ENCODE peak calls at places on chromosomes 11 and 22, in four cellular contexts. S is neuronal stem cell, I is SK-N-SH, F is DND-41. N is an unnamed sample.

GRCh38 chr22:25490869-25491268 is 73.6 kb upstream of the GRK3 start:
- DNase-seq in S (no peak), F (no peak), I (no peak), N (no peak)

GRCh38 chr22:36641902-36642640 is 61.5 kb downstream of the CACNG2 start:
- DNase-seq in I (no peak), F (no peak), S (no peak), N (no peak)

GRCh38 chr11:63536669-63537292 is at the start of gene PLAAT4:
- DNase-seq in I (no peak), F (peak; percentile 64), S (no peak), N (no peak)

GRCh38 chr22:32723632-32724031 is 77.9 kb upstream of the TIMP3 start:
- DNase-seq in S (no peak), I (no peak), F (peak; percentile 90), N (peak; percentile 13)

GRCh38 chr11:61698173-61698965 is 18.2 kb downstream of the DAGLA start:
- DNase-seq in S (no peak), F (peak; percentile 49), I (no peak), N (no peak)

GRCh38 chr11:46272816-46273427 is 4.5 kb upstream of the CREB3L1 start:
- DNase-seq in F (peak; percentile 40), I (no peak), S (no peak), N (no peak)

GRCh38 chr11:31106326-31106725 is 263.2 kb downstream of the DCDC1 start:
- DNase-seq in S (no peak), F (no peak), I (no peak), N (no peak)

GRCh38 chr11:10385696-10386095 is 69.4 kb upstream of the AMPD3 start:
- DNase-seq in I (no peak), S (no peak), F (no peak), N (no peak)

GRCh38 chr11:57387284-57388030 is 3.0 kb downstream of the PRG2 start:
- DNase-seq in F (no peak), S (no peak), I (no peak), N (no peak)

GRCh38 chr22:35686298-35686697 is 31.4 kb upstream of the APOL5 start:
- DNase-seq in I (no peak), S (no peak), F (no peak), N (no peak)

GRCh38 chr11:48082771-48083170 is 102.4 kb downstream of the PTPRJ start:
- DNase-seq in S (no peak), F (no peak), I (no peak), N (no peak)

GRCh38 chr11:48080301-48080861 is 100.0 kb downstream of the PTPRJ start:
- DNase-seq in I (no peak), S (no peak), F (no peak), N (no peak)

GRCh38 chr11:48083427-48083826 is 103.1 kb downstream of the PTPRJ start:
- DNase-seq in I (no peak), S (no peak), F (no peak), N (no peak)

GRCh38 chr11:48079602-48080001 is 99.2 kb downstream of the PTPRJ start:
- DNase-seq in F (no peak), I (no peak), S (no peak), N (no peak)

GRCh38 chr11:48081151-48082010 is 101.0 kb downstream of the PTPRJ start:
- DNase-seq in F (no peak), S (no peak), I (no peak), N (peak; percentile 4)
- H3K27ac ChIP-seq in F (no peak overlapping the region), S (no peak overlapping the region), I (peak overlapping the region; percentile 78), N (no peak overlapping the region)

DNA sequence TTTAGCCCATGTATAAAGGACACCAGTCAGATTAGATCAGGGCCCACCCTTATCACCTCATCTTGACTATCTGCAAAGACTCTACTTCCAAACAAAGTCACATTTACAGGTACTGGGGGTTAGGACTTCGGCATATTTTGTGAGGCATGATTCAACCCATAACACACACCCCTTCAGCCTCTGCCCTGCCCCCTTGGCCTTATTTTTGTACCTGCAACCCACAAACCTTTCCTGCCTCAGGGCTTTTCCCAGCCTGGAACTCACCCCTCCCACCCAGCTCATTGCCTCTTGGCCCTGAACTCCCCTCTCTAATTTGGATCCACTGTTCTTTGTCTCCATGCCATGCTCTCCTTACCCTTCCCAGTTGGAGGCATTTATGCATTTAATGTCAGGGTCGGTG is 1116.9 kb downstream of the TBC1D22A start:
- DNase-seq in F (no peak), I (no peak), S (no peak), N (no peak)
- H3K9me3 ChIP-seq in F (no peaks in the 10 kb centered on the region), I (no peaks in the 10 kb centered on the region), S (no peaks in the 10 kb centered on the region), N (no peaks in the 10 kb centered on the region)

GRCh38 chr11:111731839-111732238 is 34.4 kb downstream of the PPP2R1B start:
- DNase-seq in F (no peak), S (no peak), I (no peak), N (no peak)

GRCh38 chr11:111730871-111731591 is 35.2 kb downstream of the PPP2R1B start:
- DNase-seq in I (peak; percentile 49), S (no peak), F (no peak), N (no peak)

GRCh38 chr11:111727431-111727830 is 38.8 kb downstream of the PPP2R1B start:
- DNase-seq in S (no peak), I (no peak), F (no peak), N (no peak)

GRCh38 chr11:111730031-111730430 is 36.2 kb downstream of the PPP2R1B start:
- DNase-seq in S (no peak), I (no peak), F (no peak), N (no peak)

GRCh38 chr11:111729441-111729840 is 36.7 kb downstream of the PPP2R1B start:
- DNase-seq in F (no peak), S (no peak), I (no peak), N (no peak)
- H3K27ac ChIP-seq in F (no peak overlapping the region), S (no peak overlapping the region), I (no peak overlapping the region), N (no peak overlapping the region)

DNA sequence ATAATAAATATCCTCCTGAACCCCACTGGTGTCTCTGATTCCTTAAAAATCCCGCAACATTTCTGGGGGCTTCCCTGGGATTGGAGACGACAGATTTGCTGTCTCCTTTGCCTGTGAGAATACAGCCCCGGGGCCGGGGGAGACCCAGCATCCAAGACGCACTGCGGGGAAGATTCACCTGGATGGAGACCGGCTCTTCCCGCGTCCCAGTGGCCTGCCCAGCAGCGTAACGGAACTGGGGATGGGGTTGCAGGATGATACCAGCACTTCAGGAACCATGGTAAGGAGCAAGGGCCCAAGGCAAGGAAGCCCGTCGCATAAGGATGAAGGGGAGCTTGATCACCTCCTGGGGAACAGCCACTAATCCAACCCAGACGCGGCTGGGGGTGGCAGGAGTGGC is 53.3 kb upstream of the OR4C15 start:
- DNase-seq in I (no peak), S (no peak), F (no peak), N (no peak)
- H3K9me3 ChIP-seq in I (no peaks in the 10 kb centered on the region), S (peaks cover 13% of the 10 kb centered on the region), F (peaks cover 12% of the 10 kb centered on the region), N (peaks cover 29% of the 10 kb centered on the region)

DNA sequence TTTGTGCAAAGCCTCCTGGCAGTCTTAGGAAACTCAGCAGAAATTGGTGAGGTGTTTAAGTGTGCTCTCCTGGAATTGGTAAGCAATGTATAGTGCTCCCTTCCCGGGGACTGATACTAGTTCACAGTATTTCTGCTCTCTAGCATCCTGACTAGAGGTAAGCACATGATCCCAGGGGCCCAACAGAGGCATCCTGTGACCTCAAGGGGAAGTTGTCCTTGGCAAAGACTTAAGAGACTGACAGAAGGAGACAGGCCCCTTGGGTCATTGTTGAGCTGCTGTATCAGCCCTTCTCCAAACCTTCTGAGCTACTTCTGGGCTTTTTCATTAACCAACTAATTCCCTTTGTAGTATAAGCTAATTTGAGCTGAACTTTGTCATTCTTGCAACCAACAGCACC is 4.4 kb upstream of the TBC1D22A start:
- DNase-seq in F (no peak), I (no peak), S (no peak), N (no peak)
- H3K27ac ChIP-seq in F (no peak overlapping the region), I (no peak overlapping the region), S (no peak overlapping the region), N (no peak overlapping the region)

GRCh38 chr22:40856513-40857308 is at the start of the genes ST13 and XPNPEP3:
- DNase-seq in I (peak; percentile 87), F (peak; percentile 98), S (peak; percentile 97), N (peak; percentile 94)

GRCh38 chr22:40855960-40856512 is 403 bp downstream of the ST13 start:
- DNase-seq in F (no peak), S (peak; percentile 53), I (peak; percentile 46), N (peak; percentile 2)

GRCh38 chr22:40853961-40854360 is 2.5 kb downstream of the ST13 start:
- DNase-seq in I (peak; percentile 0), S (no peak), F (no peak), N (no peak)

GRCh38 chr22:40853330-40853729 is 3.1 kb downstream of the ST13 start:
- DNase-seq in I (no peak), F (no peak), S (no peak), N (no peak)

GRCh38 chr22:40855104-40855959 is 1.1 kb downstream of the ST13 start:
- DNase-seq in F (no peak), S (no peak), I (no peak), N (no peak)
- H3K9me3 ChIP-seq in F (no peaks in the 10 kb centered on the region), S (no peaks in the 10 kb centered on the region), I (no peaks in the 10 kb centered on the region), N (no peaks in the 10 kb centered on the region)

DNA sequence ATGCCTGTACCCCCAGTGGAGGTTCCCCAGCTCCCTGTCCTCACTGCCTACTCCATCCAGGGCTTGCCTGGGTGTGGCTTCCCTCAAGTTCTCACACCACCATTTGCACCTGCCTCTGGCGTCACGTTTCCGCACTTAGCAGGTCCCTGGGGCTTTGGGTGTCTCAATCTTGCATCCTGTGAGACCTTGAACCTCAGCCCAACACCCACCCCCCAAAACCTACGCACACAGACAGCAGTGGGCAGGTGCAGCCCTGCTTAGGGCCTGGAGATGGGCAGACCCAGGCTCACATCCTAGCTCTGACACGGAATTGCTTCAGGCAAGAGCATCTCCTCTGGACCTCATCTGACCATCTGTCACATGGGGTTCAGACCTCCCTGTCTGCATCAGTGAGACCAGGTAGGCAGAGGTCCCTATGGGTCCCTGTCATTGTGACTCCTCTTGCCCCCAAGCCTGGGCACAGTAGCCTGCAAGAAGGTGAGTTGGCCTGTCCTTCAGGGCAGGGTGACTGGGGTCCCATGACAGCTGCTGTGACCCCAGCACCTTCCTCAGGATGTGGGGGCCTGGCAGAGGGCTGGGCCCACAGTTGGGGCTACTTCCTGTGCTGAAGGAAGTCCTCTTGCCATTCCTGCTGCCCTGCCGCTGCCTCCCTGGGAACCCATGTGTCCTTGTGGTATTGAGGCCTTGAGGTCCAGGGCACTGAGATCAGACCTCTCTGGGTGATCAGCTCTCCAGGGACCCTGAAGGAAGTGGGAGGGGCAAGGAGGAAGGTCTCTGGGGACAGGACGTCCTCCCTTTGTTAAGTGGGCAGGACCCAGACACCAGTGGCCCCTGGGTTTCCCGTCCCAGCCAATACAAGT is 2.0 kb downstream of the SIPA1 start:
- DNase-seq in S (no peak), I (no peak), F (peak; percentile 36), N (peak; percentile 73)
- H3K27ac ChIP-seq in S (no peak overlapping the region), I (no peak overlapping the region), F (peak overlapping the region; percentile 48), N (peak overlapping the region; percentile 95)

GRCh38 chr11:101100601-101101000 is 29.0 kb downstream of the PGR start:
- DNase-seq in I (no peak), F (no peak), S (no peak), N (no peak)
- H3K9me3 ChIP-seq in I (no peaks in the 10 kb centered on the region), F (no peaks in the 10 kb centered on the region), S (no peaks in the 10 kb centered on the region), N (no peaks in the 10 kb centered on the region)

DNA sequence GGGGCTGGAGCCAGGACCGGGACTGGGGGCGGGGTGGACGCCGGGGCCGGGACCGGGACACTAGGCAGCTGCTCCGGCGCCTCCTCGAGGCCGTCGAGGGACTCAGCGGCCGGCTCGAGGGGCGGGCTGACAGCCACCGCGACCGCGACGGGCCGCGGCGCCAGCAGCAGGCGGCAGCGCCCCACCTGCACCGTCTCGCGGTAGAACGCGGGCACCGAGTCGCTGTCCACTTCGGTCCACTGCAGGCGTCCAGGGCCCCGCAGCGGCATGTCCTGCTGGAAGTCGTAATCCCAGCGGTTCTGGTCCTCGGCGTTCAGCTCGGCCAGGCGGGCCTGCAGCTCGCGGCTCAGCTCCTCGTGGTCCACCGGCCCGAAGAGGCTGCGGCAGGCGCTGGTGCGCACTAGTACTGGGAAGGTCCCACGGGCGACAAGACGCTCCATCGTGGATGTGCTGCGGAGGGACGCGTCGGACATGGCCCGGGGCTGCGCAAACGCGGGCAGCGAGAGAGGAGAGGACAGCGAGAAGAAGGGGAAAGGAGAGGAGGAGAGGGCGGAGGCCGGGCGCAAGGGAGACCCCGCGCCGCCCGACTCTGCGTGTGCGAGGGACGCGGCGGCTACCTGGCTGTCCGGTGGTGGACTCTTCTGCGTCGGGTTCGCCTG is 429 bp downstream of the CDKN1C start:
- DNase-seq in I (peak; percentile 87), S (no peak), F (no peak), N (no peak)
- H3K27ac ChIP-seq in I (no peak overlapping the region), S (peak overlapping the region; percentile 9), F (no peak overlapping the region), N (no peak overlapping the region)

N was measured in CD4-positive, alpha-beta T cell.